ENCODE peak calls at places on chromosomes 5 and 9, in seven cellular contexts. J is upper lobe of right lung, S is neural progenitor cell, A is pancreas, W is breast epithelium, B is A549, F is Peyer's patch. D is an unnamed sample.

GRCh38 chr5:132655821-132656773 is 1.9 kb upstream of the IL13 start:
- DNase-seq in J (no peak), S (peak; percentile 63), A (peak; percentile 60), W (no peak), B (no peak), F (no peak), D (peak; percentile 48)

GRCh38 chr5:180026320-180026719 is 45.2 kb downstream of the RNF130 start:
- DNase-seq in J (no peak), S (no peak), A (no peak), W (no peak), B (no peak), F (no peak), D (no peak)

GRCh38 chr5:52864376-52864775 is 76.7 kb downstream of the ITGA1 start:
- DNase-seq in J (no peak), S (no peak), A (no peak), W (no peak), B (no peak), F (no peak), D (no peak)

GRCh38 chr9:94928696-94929372 is 202.3 kb downstream of the AOPEP start:
- DNase-seq in J (no peak), S (no peak), A (no peak), W (no peak), B (no peak), F (no peak), D (no peak)

GRCh38 chr5:138944527-138945322 is 69.6 kb upstream of the LRRTM2 start:
- DNase-seq in J (no peak), S (no peak), A (peak; percentile 74), W (no peak), B (no peak), F (peak; percentile 37), D (no peak)

GRCh38 chr5:147628054-147628895 is 118.4 kb upstream of the DPYSL3 start:
- DNase-seq in J (no peak), S (peak; percentile 84), A (no peak), W (no peak), B (peak; percentile 40), F (no peak), D (peak; percentile 44)

GRCh38 chr5:64691333-64691732 is 1.0 kb downstream of the SHISAL2B start:
- DNase-seq in J (no peak), S (peak; percentile 47), A (no peak), W (no peak), B (no peak), F (no peak), D (no peak)

GRCh38 chr5:109921735-109922395 is 232.1 kb downstream of the MAN2A1 start:
- DNase-seq in J (peak; percentile 80), S (no peak), A (no peak), W (no peak), B (no peak), F (no peak), D (no peak)

GRCh38 chr5:112787261-112787660 is 49.6 kb downstream of the APC start:
- DNase-seq in J (no peak), S (no peak), A (no peak), W (no peak), B (no peak), F (no peak), D (no peak)

DNA sequence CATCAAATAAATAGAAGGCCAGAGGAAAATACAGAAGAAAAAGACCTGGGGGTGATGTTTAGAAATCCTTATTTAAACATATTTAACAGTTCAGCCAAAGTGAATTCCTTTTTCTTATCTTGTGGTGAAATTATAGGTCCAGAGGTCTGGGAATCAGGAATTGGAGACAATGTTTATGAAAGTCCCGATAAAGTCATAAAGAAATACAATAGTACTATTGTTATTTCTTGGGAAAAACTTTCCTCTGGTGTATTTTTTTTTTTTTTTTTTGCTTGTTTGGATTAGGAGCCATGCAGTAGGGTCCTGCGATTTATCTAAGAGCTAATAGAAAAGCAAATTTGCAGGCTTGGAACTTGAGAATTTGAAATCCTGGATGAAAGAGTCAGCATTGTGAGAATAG is 426 bp downstream of the C7 start:
- DNase-seq in J (no peak), S (no peak), A (no peak), W (no peak), B (no peak), F (no peak), D (no peak)
- H3K4me3 ChIP-seq in J (peak overlapping the region; percentile 43), S (no peak overlapping the region), A (no peak overlapping the region), W (no peak overlapping the region), B (no peak overlapping the region), F (no peak overlapping the region), D (no peak overlapping the region)

GRCh38 chr9:73114958-73115357 is 36.7 kb upstream of the ANXA1 start:
- DNase-seq in J (no peak), S (no peak), A (no peak), W (no peak), B (no peak), F (no peak), D (no peak)
- H3K27ac ChIP-seq in J (no peak overlapping the region), S (no peak overlapping the region), A (no peak overlapping the region), W (peak overlapping the region; percentile 15), B (no peak overlapping the region), F (no peak overlapping the region), D (no peak overlapping the region)

DNA sequence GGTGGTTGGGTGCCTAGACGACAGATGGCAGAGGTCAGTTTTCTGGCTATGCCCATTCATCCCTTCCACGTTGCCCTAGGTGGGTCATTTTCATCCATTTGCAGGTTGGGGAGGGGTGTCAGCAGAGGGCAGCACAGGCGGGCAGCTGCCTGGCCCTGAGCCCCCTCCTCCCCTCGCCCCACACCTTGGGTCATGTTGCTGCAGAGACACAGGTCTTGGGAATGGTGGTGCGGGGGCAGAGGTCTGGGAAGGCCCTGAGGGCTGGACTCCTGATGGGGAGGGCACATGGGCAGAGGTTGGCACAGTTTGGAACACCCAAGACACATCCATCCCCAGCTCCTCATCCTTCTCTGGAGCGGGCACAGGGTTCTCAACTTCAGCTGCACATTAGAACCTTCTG is 103.2 kb upstream of the LMX1B start:
- DNase-seq in J (peak; percentile 27), S (no peak), A (peak; percentile 34), W (no peak), B (no peak), F (peak; percentile 27), D (no peak)
- TF ChIP-seq CTCF in J (no peak), S (peak; percentile 13), A (no peak), W (no peak), B (no peak), F (no peak), D (no peak)

GRCh38 chr5:169442354-169443248 is 141.0 kb upstream of the SPDL1 start:
- DNase-seq in J (no peak), S (no peak), A (no peak), W (no peak), B (no peak), F (no peak), D (no peak)

GRCh38 chr5:169445191-169445590 is 138.4 kb upstream of the SPDL1 start:
- DNase-seq in J (no peak), S (no peak), A (no peak), W (no peak), B (no peak), F (no peak), D (no peak)

GRCh38 chr5:169440107-169440701 is 139.3 kb upstream of the SLIT3 start:
- DNase-seq in J (no peak), S (no peak), A (no peak), W (no peak), B (no peak), F (no peak), D (no peak)

GRCh38 chr5:169439362-169439761 is 138.4 kb upstream of the SLIT3 start:
- DNase-seq in J (no peak), S (no peak), A (no peak), W (no peak), B (no peak), F (no peak), D (no peak)

DNA sequence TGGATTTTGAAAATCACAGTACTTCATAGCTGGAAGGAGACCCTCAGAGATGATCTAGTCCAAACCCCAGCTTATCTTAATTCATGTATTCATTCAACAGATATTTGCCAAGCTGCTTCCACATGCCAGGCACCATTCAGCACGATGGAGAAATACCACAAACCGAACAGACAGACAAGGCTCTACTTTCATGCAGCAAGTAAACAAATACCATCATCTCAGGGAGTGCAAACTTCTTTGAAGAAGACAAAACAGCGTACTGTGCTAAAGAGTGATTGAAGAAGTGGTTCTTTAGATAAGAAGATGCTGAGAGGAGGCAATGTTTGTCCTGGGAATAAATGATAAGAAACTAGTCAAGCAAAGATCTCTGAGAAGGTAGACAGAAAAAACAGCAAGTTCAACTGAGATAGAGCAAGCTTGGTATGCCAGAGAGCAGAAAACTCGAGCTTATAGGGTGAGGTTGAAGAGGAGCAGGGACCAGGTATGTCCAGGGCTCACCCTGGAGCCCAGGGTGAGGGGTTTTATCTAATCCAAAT is 140.3 kb upstream of the SPDL1 start:
- DNase-seq in J (no peak), S (no peak), A (no peak), W (no peak), B (no peak), F (no peak), D (no peak)
- H3K4me3 ChIP-seq in J (no peak overlapping the region), S (no peak overlapping the region), A (no peak overlapping the region), W (no peak overlapping the region), B (no peak overlapping the region), F (no peak overlapping the region), D (no peak overlapping the region)

GRCh38 chr9:121274851-121275250 is 6.9 kb downstream of the GSN start:
- DNase-seq in J (no peak), S (no peak), A (no peak), W (no peak), B (no peak), F (no peak), D (no peak)
- H3K27ac ChIP-seq in J (no peak overlapping the region), S (no peak overlapping the region), A (no peak overlapping the region), W (peak overlapping the region; percentile 99), B (no peak overlapping the region), F (peak overlapping the region; percentile 15), D (peak overlapping the region; percentile 97)

GRCh38 chr9:127829205-127829935 is 25.1 kb downstream of the ENG start:
- DNase-seq in J (no peak), S (no peak), A (no peak), W (no peak), B (no peak), F (no peak), D (no peak)

GRCh38 chr9:127826253-127826913 is 23.7 kb downstream of the FPGS start:
- DNase-seq in J (no peak), S (no peak), A (peak; percentile 41), W (no peak), B (no peak), F (no peak), D (no peak)

GRCh38 chr9:127828262-127829031 is 25.8 kb downstream of the FPGS start:
- DNase-seq in J (peak; percentile 87), S (peak; percentile 96), A (peak; percentile 87), W (peak; percentile 72), B (peak; percentile 87), F (peak; percentile 80), D (peak; percentile 64)

GRCh38 chr9:127822108-127822507 is 19.4 kb downstream of the FPGS start:
- DNase-seq in J (no peak), S (no peak), A (no peak), W (no peak), B (no peak), F (no peak), D (no peak)

GRCh38 chr9:127825319-127826051 is 22.8 kb downstream of the FPGS start:
- DNase-seq in J (peak; percentile 78), S (peak; percentile 92), A (peak; percentile 86), W (no peak), B (peak; percentile 50), F (peak; percentile 70), D (no peak)
- TF ChIP-seq CTCF in J (peak; percentile 40), S (peak; percentile 65), A (peak; percentile 31), W (no peak), B (peak; percentile 57), F (peak; percentile 47), D (peak; percentile 17)

GRCh38 chr9:122228191-122228905 is 409 bp downstream of the LHX6 start:
- DNase-seq in J (no peak), S (peak; percentile 68), A (peak; percentile 67), W (no peak), B (no peak), F (no peak), D (no peak)
- H3K4me3 ChIP-seq in J (peak overlapping the region; percentile 45), S (peak overlapping the region; percentile 54), A (no peak overlapping the region), W (peak overlapping the region; percentile 43), B (peak overlapping the region; percentile 57), F (peak overlapping the region; percentile 39), D (peak overlapping the region; percentile 58)